ENCODE peak calls at places on chromosomes 1 and 21, in seven cellular contexts. C is esophagus muscularis mucosa, R is sigmoid colon, T is stomach, F is H1, A is upper lobe of left lung, N is transverse colon. Q is an unnamed sample.

GRCh38 chr1:117695796-117696505 is 90.1 kb downstream of the TENT5C start:
- DNase-seq in T (no peak), N (no peak), C (peak; percentile 82), F (no peak), R (peak; percentile 76), A (no peak), Q (peak; percentile 88)

GRCh38 chr21:34702341-34702807 is 33.6 kb downstream of the CLIC6 start:
- DNase-seq in A (peak; percentile 87), T (peak; percentile 26), C (no peak), F (no peak), R (peak; percentile 76), N (no peak), Q (no peak)

GRCh38 chr1:54547601-54548388 is at the start of gene ACOT11:
- DNase-seq in C (no peak), F (no peak), R (peak; percentile 98), T (peak; percentile 77), N (peak; percentile 70), A (peak; percentile 86), Q (no peak)

GRCh38 chr1:39980555-39981313 is 25.8 kb downstream of the MFSD2A start:
- DNase-seq in C (no peak), F (no peak), R (no peak), N (peak; percentile 83), A (no peak), T (peak; percentile 38), Q (no peak)

GRCh38 chr1:37177230-37177864 is 143.0 kb upstream of the GRIK3 start:
- DNase-seq in A (no peak), F (peak; percentile 47), T (no peak), R (no peak), N (peak; percentile 13), C (peak; percentile 85), Q (no peak)

GRCh38 chr1:18760156-18760555 is 99.3 kb downstream of the TAS1R2 start:
- DNase-seq in F (no peak), R (no peak), N (no peak), C (no peak), T (no peak), A (no peak), Q (no peak)

GRCh38 chr1:3903141-3904005 is 3.3 kb upstream of the C1orf174 start:
- DNase-seq in N (peak; percentile 40), F (no peak), T (peak; percentile 57), R (no peak), C (no peak), A (no peak), Q (no peak)

GRCh38 chr21:34263629-34264028 is 100.2 kb upstream of the KCNE2 start:
- DNase-seq in F (no peak), R (no peak), C (no peak), A (no peak), T (no peak), N (no peak), Q (no peak)

GRCh38 chr1:200213921-200214320 is 186.4 kb downstream of the NR5A2 start:
- DNase-seq in F (no peak), N (no peak), R (no peak), T (no peak), A (peak; percentile 62), C (no peak), Q (no peak)

GRCh38 chr1:176364231-176364905 is 98.6 kb upstream of the PAPPA2 start:
- DNase-seq in A (no peak), T (no peak), N (no peak), C (no peak), R (no peak), F (peak; percentile 1), Q (no peak)

GRCh38 chr1:52904590-52905375 is 16.8 kb downstream of the ECHDC2 start:
- DNase-seq in A (no peak), T (peak; percentile 29), C (no peak), R (no peak), N (no peak), F (peak; percentile 38), Q (no peak)

GRCh38 chr1:18385239-18385790 is 95.4 kb upstream of the KLHDC7A start:
- DNase-seq in T (no peak), N (no peak), R (no peak), A (no peak), C (no peak), F (no peak), Q (no peak)

GRCh38 chr21:34883501-34884271 is 165.4 kb downstream of the RUNX1 start:
- DNase-seq in T (no peak), A (no peak), C (peak; percentile 37), R (no peak), N (no peak), F (no peak), Q (peak; percentile 8)

GRCh38 chr1:79293611-79294010 is 287.1 kb upstream of the ADGRL4 start:
- DNase-seq in R (no peak), F (no peak), C (no peak), T (no peak), N (no peak), A (no peak), Q (no peak)

GRCh38 chr1:226181996-226182714 is 4.4 kb downstream of the ACBD3 start:
- DNase-seq in F (no peak), A (no peak), N (peak; percentile 46), T (peak; percentile 57), C (no peak), R (peak; percentile 74), Q (no peak)

GRCh38 chr1:203287109-203287893 is 18.0 kb upstream of the BTG2 start:
- DNase-seq in F (no peak), C (no peak), A (peak; percentile 87), R (peak; percentile 82), T (peak; percentile 58), N (peak; percentile 82), Q (no peak)

GRCh38 chr1:24896596-24897262 is 33.3 kb downstream of the RUNX3 start:
- DNase-seq in N (peak; percentile 7), A (peak; percentile 51), C (no peak), R (no peak), T (peak; percentile 10), F (no peak), Q (no peak)

GRCh38 chr1:203289281-203289981 is 15.9 kb upstream of the BTG2 start:
- DNase-seq in N (peak; percentile 77), T (peak; percentile 56), A (no peak), R (peak; percentile 73), F (no peak), C (no peak), Q (no peak)

GRCh38 chr1:55669308-55669707 is 454.1 kb upstream of the USP24 start:
- DNase-seq in N (no peak), T (no peak), A (no peak), R (peak; percentile 67), F (no peak), C (no peak), Q (no peak)

DNA sequence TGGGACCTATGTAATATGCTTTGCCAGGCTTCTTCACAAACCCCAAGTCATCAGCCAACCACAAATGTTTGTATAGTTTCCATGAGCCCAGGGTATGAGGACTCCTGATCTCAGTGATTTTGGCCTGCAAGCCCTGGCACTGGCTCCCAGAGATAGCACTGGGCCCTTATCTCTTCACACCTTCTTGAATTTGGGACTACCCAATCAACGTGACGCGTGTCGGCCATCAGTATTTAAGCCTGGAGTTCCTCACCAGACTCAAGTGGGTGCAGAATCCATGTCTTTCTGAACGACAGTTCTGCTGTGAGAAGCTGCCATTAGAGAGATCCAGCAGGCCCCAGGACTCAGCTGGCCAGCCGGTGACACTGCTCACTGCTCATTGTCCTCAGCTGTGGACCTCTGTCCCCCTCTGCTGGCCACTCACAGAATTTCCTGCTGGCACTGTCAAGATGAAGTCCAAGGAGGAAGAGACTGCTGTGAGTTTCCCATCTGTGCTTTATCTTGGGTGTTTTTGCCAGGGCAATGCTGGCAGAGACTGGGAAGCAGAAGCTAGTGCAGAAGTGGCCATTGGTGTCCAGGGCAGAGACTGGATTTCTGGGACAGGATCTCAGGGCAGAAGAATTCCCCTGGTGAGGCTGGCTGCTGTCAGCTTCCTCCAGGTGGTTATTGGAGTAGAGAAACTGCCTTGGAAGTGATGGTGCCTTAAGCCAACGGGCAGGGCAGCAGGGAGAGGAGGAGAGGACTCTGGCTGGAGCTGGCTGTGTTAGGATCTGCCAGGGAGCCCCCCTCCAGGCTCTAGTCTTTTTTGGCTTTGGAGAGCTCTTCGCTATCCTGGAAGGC is 28.4 kb downstream of the TMCC2 start:
- DNase-seq in T (peak; percentile 92), C (peak; percentile 98), A (no peak), N (peak; percentile 93), F (peak; percentile 61), R (peak; percentile 95), Q (no peak)
- H3K4me1 ChIP-seq in T (peaks cover 15% of the 10 kb centered on the region), C (peaks cover 41% of the 10 kb centered on the region), A (peaks cover 26% of the 10 kb centered on the region), N (peaks cover 16% of the 10 kb centered on the region), F (peaks cover 7% of the 10 kb centered on the region), R (peaks cover 41% of the 10 kb centered on the region), Q (peaks cover 15% of the 10 kb centered on the region)

GRCh38 chr1:178560871-178561376 is 48.0 kb downstream of the TEX35 start:
- DNase-seq in N (no peak), F (no peak), A (no peak), R (no peak), T (no peak), C (peak; percentile 72), Q (peak; percentile 52)
- TF ChIP-seq CTCF in N (no peak), F (no peak), A (no peak), R (no peak), T (no peak), C (no peak), Q (no peak)

GRCh38 chr21:45530423-45531113 is 11.7 kb downstream of the SLC19A1 start:
- DNase-seq in R (peak; percentile 59), F (no peak), T (peak; percentile 22), A (peak; percentile 78), N (peak; percentile 3), C (no peak), Q (no peak)

GRCh38 chr21:45531393-45532215 is 10.6 kb downstream of the SLC19A1 start:
- DNase-seq in N (peak; percentile 9), A (peak; percentile 79), T (peak; percentile 23), F (no peak), C (no peak), R (peak; percentile 54), Q (no peak)

GRCh38 chr21:45528981-45529784 is 13.1 kb downstream of the SLC19A1 start:
- DNase-seq in F (no peak), N (peak; percentile 5), A (peak; percentile 70), R (peak; percentile 52), C (no peak), T (peak; percentile 25), Q (no peak)

GRCh38 chr21:45528028-45528705 is 14.1 kb downstream of the SLC19A1 start:
- DNase-seq in T (peak; percentile 40), R (peak; percentile 35), A (peak; percentile 71), C (no peak), F (no peak), N (peak; percentile 6), Q (no peak)

DNA sequence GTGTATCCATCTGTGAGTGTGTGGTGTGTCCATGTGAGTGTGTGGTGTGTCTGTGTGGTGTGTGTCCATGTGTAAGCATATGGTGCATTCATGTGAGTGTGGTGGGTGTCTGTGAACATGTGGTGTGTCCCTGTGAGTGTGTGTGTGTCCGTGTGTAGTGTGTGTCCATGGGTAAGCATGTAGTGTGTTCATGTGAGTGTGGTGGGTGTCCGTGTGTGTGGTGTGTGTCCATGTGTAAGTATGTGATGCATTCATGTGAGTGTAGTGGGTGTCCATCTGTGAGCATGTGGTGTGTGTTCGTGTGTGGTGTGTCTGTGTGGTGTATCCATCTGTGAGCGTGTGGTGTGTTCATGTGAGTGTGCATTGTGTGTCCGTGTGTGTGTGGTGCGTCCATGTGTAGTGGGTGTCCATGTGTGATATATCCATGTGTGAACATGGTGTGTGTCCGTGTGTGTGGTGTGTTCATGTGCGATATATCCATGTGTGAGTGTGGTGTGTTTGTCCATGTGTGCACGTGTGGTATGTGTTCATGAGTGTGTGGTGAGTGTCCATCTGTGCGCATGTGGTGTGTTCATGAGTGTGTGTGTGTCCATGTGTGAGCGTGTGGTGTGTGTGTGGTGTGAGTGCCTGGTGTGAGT is 12.3 kb downstream of the SLC19A1 start:
- DNase-seq in C (no peak), A (no peak), F (no peak), N (no peak), R (peak; percentile 43), T (no peak), Q (no peak)
- TF ChIP-seq POLR2AphosphoS5 in C (no peak), A (no peak), F (no peak), N (no peak), R (no peak), T (no peak), Q (no peak)

GRCh38 chr1:230005040-230005439 is 62.0 kb upstream of the GALNT2 start:
- DNase-seq in C (no peak), T (no peak), R (no peak), N (no peak), F (no peak), A (peak; percentile 40), Q (no peak)
- H3K4me1 ChIP-seq in C (peaks cover 28% of the 10 kb centered on the region), T (peaks cover 24% of the 10 kb centered on the region), R (peaks cover 11% of the 10 kb centered on the region), N (peaks cover 24% of the 10 kb centered on the region), F (no peaks in the 10 kb centered on the region), A (peaks cover 11% of the 10 kb centered on the region), Q (no peaks in the 10 kb centered on the region)